ENCODE peak calls at places on chromosomes 5 and 9, in four cellular contexts. R is HCEC 1CT; N is Caki2; M is activated naive CD4-positive, alpha-beta T cell treated with anti-CD3 and anti-CD28 coated beads, Interleukin-2, amount 10 ng/mL, durations not matched to agents 7 days and 5 days. L is an unnamed sample.

GRCh38 chr5:131303537-131303936 is 39.7 kb downstream of the CDC42SE2 start:
- DNase-seq in M (no peak), R (peak), N (no peak), L (no peak)

GRCh38 chr5:147410496-147411395 is 99.1 kb downstream of the DPYSL3 start:
- DNase-seq in M (no peak), R (no peak), N (no peak), L (no peak)

GRCh38 chr9:27990524-27990923 is 417.2 kb upstream of the C9orf72 start:
- DNase-seq in N (no peak), R (no peak), M (no peak), L (no peak)

GRCh38 chr5:91281409-91281808 is 101.7 kb downstream of the ARRDC3 start:
- DNase-seq in R (peak), M (no peak), N (peak), L (peak)

GRCh38 chr5:1473746-1474145 is 28.5 kb upstream of the SLC6A3 start:
- DNase-seq in N (no peak), R (no peak), M (no peak), L (no peak)

GRCh38 chr5:142474426-142474825 is 149.6 kb upstream of the SPRY4 start:
- DNase-seq in M (no peak), R (peak), N (no peak), L (no peak)

GRCh38 chr5:51488803-51489642 is 105.8 kb downstream of the ISL1 start:
- DNase-seq in M (no peak), N (peak), R (no peak), L (no peak)

GRCh38 chr5:168916266-168916665 is 337.1 kb upstream of the PANK3 start:
- DNase-seq in M (no peak), N (no peak), R (no peak), L (no peak)

GRCh38 chr9:27193886-27194285 is 84.9 kb downstream of the TEK start:
- DNase-seq in N (no peak), R (peak), M (no peak), L (peak)

GRCh38 chr9:19513671-19514275 is 105.0 kb downstream of the ACER2 start:
- DNase-seq in N (no peak), R (peak), M (no peak), L (no peak)

GRCh38 chr9:126000731-126001580 is 253.8 kb downstream of the PBX3 start:
- DNase-seq in N (no peak), M (no peak), R (no peak), L (peak)

GRCh38 chr5:72658161-72658560 is 151.0 kb upstream of the ZNF366 start:
- DNase-seq in R (no peak), N (no peak), M (no peak), L (no peak)

GRCh38 chr5:169142264-169142970 is 158.5 kb downstream of the SLIT3 start:
- DNase-seq in M (no peak), R (no peak), N (peak), L (no peak)